ENCODE peak calls at places on chromosome 18, in nine cellular contexts. M is fibroblast of the aortic adventitia; N is cardiac fibroblast; G is prostate gland; X is GM20000; J is stimulated activated CD4-positive, alpha-beta T cell treated with anti-CD3 and anti-CD28 coated beads, Interleukin-15, amount 100 ng/mL, for 1 hour; U is GM23248; I is foreskin fibroblast; P is pons. V is an unnamed sample.

GRCh38 chr18:33440384-33441043 is at the start of gene CCDC178:
- DNase-seq in M (peak; percentile 2), N (no peak), G (peak; percentile 6), X (no peak), J (no peak), U (peak; percentile 11), I (peak; percentile 69), P (no peak), V (peak; percentile 30)

GRCh38 chr18:74126684-74127482 is 20.8 kb downstream of the FBXO15 start:
- DNase-seq in M (no peak), N (no peak), G (no peak), X (no peak), J (no peak), U (no peak), I (no peak), P (peak; percentile 63), V (no peak)

GRCh38 chr18:12990662-12990976 is 543 bp upstream of the CEP192 start:
- DNase-seq in M (no peak), N (no peak), G (no peak), X (no peak), J (no peak), U (no peak), I (no peak), P (no peak), V (no peak)

GRCh38 chr18:74256190-74256589 is 35.6 kb downstream of the CYB5A start:
- DNase-seq in M (no peak), N (no peak), G (no peak), X (no peak), J (no peak), U (no peak), I (no peak), P (peak; percentile 46), V (no peak)

GRCh38 chr18:26185267-26185666 is 41.0 kb upstream of the TAF4B start:
- DNase-seq in M (peak; percentile 1), N (no peak), G (no peak), X (no peak), J (no peak), U (peak; percentile 7), I (peak; percentile 4), P (no peak), V (no peak)

GRCh38 chr18:26802330-26803200 is 62.9 kb downstream of the AQP4 start:
- DNase-seq in M (no peak), N (no peak), G (no peak), X (no peak), J (no peak), U (no peak), I (no peak), P (no peak), V (no peak)

GRCh38 chr18:723541-723940 is 11.1 kb upstream of the ENOSF1 start:
- DNase-seq in M (no peak), N (no peak), G (no peak), X (no peak), J (no peak), U (no peak), I (no peak), P (no peak), V (no peak)

GRCh38 chr18:3529597-3529996 is 79.6 kb downstream of the TGIF1 start:
- DNase-seq in M (peak; percentile 10), N (peak; percentile 36), G (no peak), X (no peak), J (no peak), U (no peak), I (peak; percentile 21), P (no peak), V (no peak)

GRCh38 chr18:8696749-8697211 is 8.6 kb upstream of the MTCL1 start:
- DNase-seq in M (peak; percentile 75), N (peak; percentile 67), G (peak; percentile 60), X (peak; percentile 79), J (peak; percentile 74), U (peak; percentile 76), I (peak; percentile 82), P (no peak), V (peak; percentile 78)

GRCh38 chr18:468841-469796 is 31.4 kb downstream of the COLEC12 start:
- DNase-seq in M (no peak), N (no peak), G (no peak), X (no peak), J (no peak), U (no peak), I (peak; percentile 58), P (no peak), V (no peak)

GRCh38 chr18:7626922-7627440 is 59.9 kb downstream of the PTPRM start:
- DNase-seq in M (peak; percentile 55), N (peak; percentile 75), G (no peak), X (no peak), J (no peak), U (peak; percentile 56), I (peak; percentile 68), P (no peak), V (no peak)

GRCh38 chr18:31162825-31163435 is at the start of gene DSC1:
- DNase-seq in M (no peak), N (no peak), G (no peak), X (no peak), J (no peak), U (no peak), I (no peak), P (no peak), V (no peak)

GRCh38 chr18:76487782-76488181 is 7.3 kb downstream of the ZNF516 start:
- DNase-seq in M (no peak), N (no peak), G (no peak), X (no peak), J (no peak), U (no peak), I (no peak), P (no peak), V (no peak)

GRCh38 chr18:62060820-62061219 is 126.0 kb downstream of the PIGN start:
- DNase-seq in M (no peak), N (no peak), G (no peak), X (no peak), J (no peak), U (no peak), I (no peak), P (no peak), V (no peak)

GRCh38 chr18:9631814-9632496 is 17.6 kb upstream of the PPP4R1 start:
- DNase-seq in M (peak; percentile 91), N (peak; percentile 93), G (no peak), X (no peak), J (no peak), U (peak; percentile 93), I (peak; percentile 86), P (no peak), V (no peak)

GRCh38 chr18:62524443-62525200 is 1.8 kb downstream of the ZCCHC2 start:
- DNase-seq in M (peak; percentile 39), N (peak; percentile 55), G (peak; percentile 58), X (peak; percentile 74), J (peak; percentile 52), U (peak; percentile 79), I (peak; percentile 80), P (peak; percentile 47), V (peak; percentile 56)

GRCh38 chr18:7946724-7947377 is 379.7 kb downstream of the PTPRM start:
- DNase-seq in M (peak; percentile 90), N (peak; percentile 90), G (no peak), X (no peak), J (no peak), U (peak; percentile 75), I (peak; percentile 90), P (peak; percentile 58), V (peak; percentile 36)

GRCh38 chr18:45958730-45959129 is 8.4 kb downstream of the EPG5 start:
- DNase-seq in M (no peak), N (peak; percentile 45), G (no peak), X (no peak), J (no peak), U (peak; percentile 34), I (peak; percentile 61), P (no peak), V (no peak)

GRCh38 chr18:26574958-26575864 is 26.9 kb upstream of the KCTD1 start:
- DNase-seq in M (peak; percentile 73), N (peak; percentile 55), G (peak; percentile 76), X (no peak), J (no peak), U (peak; percentile 79), I (peak; percentile 71), P (peak; percentile 7), V (peak; percentile 55)

GRCh38 chr18:32383040-32383819 is 87.5 kb downstream of the GAREM1 start:
- DNase-seq in M (peak; percentile 90), N (peak; percentile 98), G (peak; percentile 38), X (no peak), J (no peak), U (peak; percentile 85), I (peak; percentile 95), P (no peak), V (no peak)

GRCh38 chr18:23857756-23858155 is 156.8 kb upstream of the TTC39C start:
- DNase-seq in M (no peak), N (peak; percentile 74), G (no peak), X (no peak), J (no peak), U (no peak), I (peak; percentile 57), P (no peak), V (peak; percentile 90)

GRCh38 chr18:12057419-12058039 is 36.1 kb upstream of the ANKRD62 start:
- DNase-seq in M (no peak), N (no peak), G (no peak), X (no peak), J (no peak), U (no peak), I (no peak), P (no peak), V (peak; percentile 26)

GRCh38 chr18:68083776-68084175 is 567.3 kb upstream of the DSEL start:
- DNase-seq in M (peak; percentile 64), N (no peak), G (no peak), X (no peak), J (no peak), U (no peak), I (no peak), P (no peak), V (no peak)

GRCh38 chr18:59867337-59868104 is 32.3 kb upstream of the PMAIP1 start:
- DNase-seq in M (no peak), N (no peak), G (no peak), X (no peak), J (no peak), U (no peak), I (no peak), P (no peak), V (no peak)

GRCh38 chr18:48408727-48409590 is at the start of gene ZBTB7C:
- DNase-seq in M (no peak), N (no peak), G (no peak), X (peak; percentile 62), J (peak; percentile 10), U (peak; percentile 61), I (peak; percentile 53), P (no peak), V (no peak)

V was measured in lung.